ENCODE peak calls at places on chromosomes 3 and 15, in four cellular contexts. Q is ovary, D is keratinocyte, J is adrenal gland. E is an unnamed sample. For H3K27me3, the result is how much of the 10 kb centered on the place peaks cover.

GRCh38 chr15:90869601-90870353 is 1.4 kb downstream of the FURIN start:
- DNase-seq in J (peak), Q (peak), D (peak), E (no peak)

GRCh38 chr3:71726106-71726505 is 904 bp upstream of the EIF4E3 start:
- DNase-seq in D (no peak), J (no peak), Q (no peak), E (no peak)

GRCh38 chr15:60486742-60487141 is 7.8 kb upstream of the ICE2 start:
- DNase-seq in D (no peak), Q (no peak), J (no peak), E (no peak)

GRCh38 chr3:133488785-133489367 is 84.6 kb upstream of the CDV3 start:
- DNase-seq in J (no peak), D (no peak), Q (no peak), E (peak)

GRCh38 chr15:40293006-40293405 is 10.1 kb upstream of the ANKRD63 start:
- DNase-seq in Q (no peak), D (no peak), J (no peak), E (no peak)

GRCh38 chr15:80523746-80524145 is 119.6 kb downstream of the ARNT2 start:
- DNase-seq in J (no peak), Q (no peak), D (no peak), E (no peak)

GRCh38 chr3:183252973-183253363 is at the start of gene B3GNT5:
- DNase-seq in Q (peak), D (no peak), J (no peak), E (no peak)

GRCh38 chr3:65153850-65154512 is 466.2 kb upstream of the ADAMTS9 start:
- DNase-seq in J (no peak), D (no peak), Q (no peak), E (no peak)

GRCh38 chr15:77032052-77032646 is 37.2 kb downstream of the PSTPIP1 start:
- DNase-seq in J (peak), D (no peak), Q (peak), E (no peak)

GRCh38 chr3:128335621-128336296 is 130.9 kb downstream of the DNAJB8 start:
- DNase-seq in J (no peak), D (no peak), Q (no peak), E (no peak)

GRCh38 chr3:142929890-142930289 is 33.6 kb downstream of the PAQR9 start:
- DNase-seq in Q (no peak), D (no peak), J (no peak), E (no peak)

GRCh38 chr15:68114356-68114755 is 60.2 kb downstream of the PIAS1 start:
- DNase-seq in D (no peak), Q (no peak), J (no peak), E (no peak)

GRCh38 chr15:100457201-100457600 is 71.5 kb downstream of the CERS3 start:
- DNase-seq in D (no peak), J (no peak), Q (no peak), E (no peak)

GRCh38 chr3:35184775-35185174 is 454.6 kb upstream of the ARPP21 start:
- DNase-seq in J (no peak), Q (no peak), D (no peak), E (no peak)

GRCh38 chr3:181693280-181693679 is 18.4 kb upstream of the SOX2 start:
- DNase-seq in Q (no peak), D (no peak), J (no peak), E (no peak)

GRCh38 chr3:181694805-181695660 is 16.7 kb upstream of the SOX2 start:
- DNase-seq in J (peak), Q (peak), D (no peak), E (no peak)

GRCh38 chr3:181696641-181697230 is 15.0 kb upstream of the SOX2 start:
- DNase-seq in D (no peak), Q (no peak), J (no peak), E (no peak)

GRCh38 chr3:181698263-181698944 is 13.3 kb upstream of the SOX2 start:
- DNase-seq in D (no peak), Q (no peak), J (no peak), E (no peak)

GRCh38 chr3:181695661-181696491 is 15.8 kb upstream of the SOX2 start:
- DNase-seq in J (no peak), D (no peak), Q (peak), E (no peak)
- H3K27me3 ChIP-seq in J (under half), D (under half), Q (under half), E (under half)

DNA sequence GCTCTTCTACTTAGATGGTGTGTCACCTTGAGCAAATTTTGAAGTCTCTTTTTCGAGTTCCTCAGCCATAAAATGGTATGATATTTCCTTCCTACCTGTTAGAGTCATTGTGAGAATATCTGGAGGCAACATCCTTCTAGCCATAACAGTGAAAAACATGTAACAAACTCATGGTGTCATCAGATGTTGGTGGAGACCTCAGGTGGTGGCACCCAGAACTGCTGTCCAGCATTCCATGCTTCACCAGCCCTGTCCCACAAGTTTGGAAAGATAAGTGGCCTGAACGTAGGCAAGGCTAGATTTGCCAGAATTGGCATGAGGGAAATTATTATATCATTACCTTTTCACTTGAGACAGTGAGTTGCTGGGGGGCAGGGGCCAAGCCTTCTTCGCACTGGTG is 30.4 kb downstream of the GASK1A start:
- DNase-seq in Q (no peak), D (no peak), J (no peak), E (no peak)
- TF ChIP-seq CTCF in Q (no peak), D (peak), J (no peak), E (no peak)

DNA sequence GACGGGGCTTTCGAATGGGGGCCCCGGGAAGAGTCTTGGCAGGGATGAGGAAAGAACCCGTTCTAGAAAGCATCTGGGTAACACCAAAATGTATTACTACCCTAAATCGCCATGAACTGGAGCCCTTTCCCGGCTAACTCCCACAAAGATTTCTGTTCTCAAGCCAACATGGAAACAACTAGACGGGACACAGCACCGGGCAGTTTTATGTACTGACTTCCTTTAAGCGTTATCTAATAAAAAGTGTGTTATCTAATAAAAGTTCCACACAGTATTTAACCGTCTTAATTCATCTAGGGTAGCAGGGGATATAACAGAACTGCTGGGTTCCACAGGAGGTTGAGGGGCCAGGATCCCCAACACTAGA is 308 bp upstream of the C3orf62 start:
- DNase-seq in D (no peak), Q (no peak), J (no peak), E (no peak)
- H3K4me3 ChIP-seq in D (peak), Q (peak), J (peak), E (peak)

GRCh38 chr3:10614160-10614559 is 108.8 kb upstream of the ATP2B2 start:
- DNase-seq in Q (no peak), D (no peak), J (no peak), E (no peak)
- H3K27me3 ChIP-seq in Q (under half), D (under half), J (under half), E (under half)

GRCh38 chr3:41304603-41305002 is 105.3 kb downstream of the CTNNB1 start:
- DNase-seq in J (no peak), Q (no peak), D (no peak), E (no peak)

GRCh38 chr3:41308119-41308518 is 108.8 kb downstream of the CTNNB1 start:
- DNase-seq in Q (no peak), J (no peak), D (no peak), E (no peak)

GRCh38 chr3:41301548-41301947 is 102.2 kb downstream of the CTNNB1 start:
- DNase-seq in J (no peak), D (no peak), Q (no peak), E (no peak)

GRCh38 chr3:41302295-41302694 is 103.0 kb downstream of the CTNNB1 start:
- DNase-seq in D (no peak), J (no peak), Q (no peak), E (no peak)

DNA sequence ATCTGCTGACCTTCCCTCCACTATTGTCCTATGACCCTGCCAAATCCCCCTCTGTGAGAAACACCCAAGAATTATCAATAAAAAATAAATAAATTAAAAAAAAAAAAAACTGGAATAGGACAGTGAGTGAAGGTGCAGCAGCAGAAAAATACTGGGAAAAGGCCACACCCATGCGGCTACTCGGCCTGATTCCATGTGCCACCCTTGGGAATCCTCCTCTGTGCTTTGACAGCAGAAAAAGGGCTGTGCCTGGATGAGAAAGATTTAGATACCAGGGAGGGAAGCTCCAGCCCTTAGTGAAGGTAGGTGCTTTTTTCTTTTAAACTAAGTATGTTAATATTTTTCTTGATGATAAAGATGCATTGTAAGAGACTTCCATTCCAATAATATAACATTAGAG is 107.8 kb downstream of the CTNNB1 start:
- DNase-seq in D (no peak), Q (no peak), J (no peak), E (no peak)
- TF ChIP-seq CTCF in D (no peak), Q (no peak), J (no peak), E (no peak)

DNA sequence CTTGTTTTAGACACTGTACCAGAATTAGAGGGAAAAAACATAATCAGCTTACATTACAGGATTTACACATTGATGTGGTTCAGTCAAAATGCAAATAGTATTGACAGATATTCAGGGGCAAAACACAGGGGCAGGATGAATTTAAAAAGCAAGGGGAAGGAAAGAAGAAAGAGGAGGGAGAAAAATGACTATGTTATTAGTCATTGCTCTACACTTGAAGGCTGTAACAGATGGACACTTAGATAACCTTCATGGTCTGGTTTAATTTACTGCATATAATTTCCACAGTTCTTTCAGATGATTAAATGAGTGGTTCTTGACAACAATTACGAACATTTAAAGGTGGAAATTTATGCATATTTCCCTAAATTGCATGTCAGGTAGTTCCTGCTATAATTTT is 7.6 kb downstream of the CMSS1 start:
- DNase-seq in D (no peak), Q (no peak), J (no peak), E (peak)
- H3K4me3 ChIP-seq in D (peak), Q (no peak), J (no peak), E (no peak)

GRCh38 chr15:51121631-51122225 is 27.0 kb upstream of the TNFAIP8L3 start:
- DNase-seq in J (no peak), D (no peak), Q (no peak), E (no peak)

GRCh38 chr15:51121118-51121517 is 26.4 kb upstream of the TNFAIP8L3 start:
- DNase-seq in D (peak), Q (peak), J (peak), E (peak)

GRCh38 chr15:51114437-51115119 is 19.9 kb upstream of the TNFAIP8L3 start:
- DNase-seq in J (no peak), Q (no peak), D (no peak), E (no peak)

GRCh38 chr15:51117270-51117669 is 22.6 kb upstream of the TNFAIP8L3 start:
- DNase-seq in D (no peak), J (no peak), Q (no peak), E (no peak)

GRCh38 chr15:51119120-51119519 is 24.4 kb upstream of the TNFAIP8L3 start:
- DNase-seq in J (no peak), Q (no peak), D (no peak), E (no peak)
- H3K27me3 ChIP-seq in J (under half), Q (under half), D (under half), E (under half)

GRCh38 chr3:58151637-58152036 is 59.1 kb downstream of the DNASE1L3 start:
- DNase-seq in D (no peak), J (no peak), Q (no peak), E (no peak)
- TF ChIP-seq CTCF in D (no peak), J (no peak), Q (no peak), E (no peak)